ENCODE peak calls at places on chromosome 7, in six cellular contexts. H, F, R, V, J and Y are unnamed samples.

GRCh38 chr7:37694208-37695080 is 10.9 kb downstream of the GPR141 start:
- DNase-seq in H (peak; percentile 44), F (no peak), R (no peak), V (no peak), J (peak; percentile 18), Y (no peak)

GRCh38 chr7:137946015-137946414 is 55.9 kb downstream of the CREB3L2 start:
- DNase-seq in H (no peak), F (no peak), R (no peak), V (no peak), J (no peak), Y (no peak)

GRCh38 chr7:55526770-55527169 is 45.5 kb downstream of the VOPP1 start:
- DNase-seq in H (no peak), F (no peak), R (no peak), V (no peak), J (peak; percentile 29), Y (no peak)

GRCh38 chr7:85479918-85480658 is 293.2 kb upstream of the SEMA3D start:
- DNase-seq in H (no peak), F (no peak), R (no peak), V (no peak), J (no peak), Y (no peak)

GRCh38 chr7:147332988-147333387 is 1216.4 kb downstream of the CNTNAP2 start:
- DNase-seq in H (no peak), F (no peak), R (no peak), V (no peak), J (no peak), Y (no peak)

GRCh38 chr7:151244871-151245346 is 3.6 kb downstream of the SMARCD3 start:
- DNase-seq in H (no peak), F (no peak), R (no peak), V (no peak), J (peak; percentile 19), Y (no peak)

GRCh38 chr7:7812112-7812511 is 93.7 kb upstream of the RPA3 start:
- DNase-seq in H (no peak), F (no peak), R (no peak), V (no peak), J (no peak), Y (no peak)

GRCh38 chr7:100488333-100489095 is 4.8 kb downstream of the NYAP1 start:
- DNase-seq in H (no peak), F (no peak), R (no peak), V (no peak), J (no peak), Y (no peak)

GRCh38 chr7:105218215-105218614 is 170.5 kb downstream of the SRPK2 start:
- DNase-seq in H (peak; percentile 17), F (no peak), R (no peak), V (no peak), J (no peak), Y (no peak)

GRCh38 chr7:96282835-96283234 is 39.1 kb downstream of the SLC25A13 start:
- DNase-seq in H (no peak), F (no peak), R (no peak), V (no peak), J (no peak), Y (no peak)

GRCh38 chr7:23315366-23315765 is 16.2 kb downstream of the MALSU1 start:
- DNase-seq in H (no peak), F (no peak), R (no peak), V (no peak), J (no peak), Y (no peak)

GRCh38 chr7:92586403-92586802 is 3.8 kb downstream of the FAM133B start:
- DNase-seq in H (no peak), F (no peak), R (no peak), V (no peak), J (no peak), Y (no peak)

GRCh38 chr7:99459087-99459486 is 6.9 kb downstream of the ATP5MF start:
- DNase-seq in H (no peak), F (no peak), R (no peak), V (no peak), J (no peak), Y (no peak)